ENCODE peak calls at places on chromosomes 1 and 21, in nine cellular contexts. C is NT2/D1, J is neural progenitor cell, K is prostate gland, L is breast epithelium, O is esophagus muscularis mucosa, N is DND-41, B is ovary, A is foreskin keratinocyte. T is an unnamed sample. For H3K4me1, the result is how much of the 10 kb centered on the place peaks cover.

GRCh38 chr21:26405071-26405470 is 168.0 kb downstream of the CYYR1 start:
- DNase-seq in A (no peak), J (no peak), N (no peak), C (no peak), L (no peak), K (no peak), O (no peak), B (no peak), T (no peak)

GRCh38 chr1:58104960-58105359 is 441.6 kb downstream of the OMA1 start:
- DNase-seq in J (no peak), C (no peak), A (no peak), O (no peak), L (no peak), K (no peak), N (no peak), B (no peak), T (no peak)

GRCh38 chr1:3660704-3661103 is 8.4 kb downstream of the TP73 start:
- DNase-seq in A (no peak), J (no peak), C (no peak), N (no peak), B (no peak), O (no peak), L (no peak), K (no peak), T (no peak)

GRCh38 chr1:98327151-98327918 is 334.2 kb upstream of the SNX7 start:
- DNase-seq in C (no peak), J (peak), B (no peak), K (no peak), N (peak), A (no peak), L (no peak), O (no peak), T (peak)

GRCh38 chr1:172826096-172826741 is 167.3 kb downstream of the FASLG start:
- DNase-seq in O (no peak), J (peak), N (peak), L (no peak), C (peak), A (peak), K (no peak), B (no peak), T (no peak)

GRCh38 chr1:237141471-237141870 is 99.5 kb downstream of the RYR2 start:
- DNase-seq in O (no peak), C (no peak), K (no peak), N (no peak), L (no peak), A (no peak), B (no peak), J (no peak), T (peak)

GRCh38 chr1:221740941-221741363 is 937 bp downstream of the DUSP10 start:
- DNase-seq in O (peak), A (no peak), L (peak), C (no peak), K (peak), B (peak), N (peak), J (peak), T (no peak)

GRCh38 chr1:67578397-67579020 is 106.5 kb upstream of the GADD45A start:
- DNase-seq in A (no peak), C (no peak), K (no peak), N (no peak), L (no peak), J (no peak), B (no peak), O (no peak), T (no peak)

GRCh38 chr1:214548988-214549387 is 2.4 kb downstream of the PTPN14 start:
- DNase-seq in B (peak), J (peak), K (peak), O (peak), C (no peak), L (peak), A (no peak), N (no peak), T (peak)

GRCh38 chr1:155016231-155016831 is 13.7 kb downstream of the ZBTB7B start:
- DNase-seq in L (no peak), C (no peak), J (no peak), A (no peak), K (no peak), O (no peak), N (peak), B (peak), T (peak)

GRCh38 chr1:31523769-31524168 is 52.5 kb upstream of the TINAGL1 start:
- DNase-seq in A (no peak), C (no peak), N (no peak), O (no peak), J (no peak), L (no peak), K (no peak), B (no peak), T (peak)

GRCh38 chr1:110687244-110687643 is 12.5 kb upstream of the KCNA3 start:
- DNase-seq in L (no peak), O (no peak), J (no peak), C (no peak), K (no peak), B (no peak), N (no peak), A (no peak), T (no peak)

GRCh38 chr1:34683616-34684015 is 71.2 kb upstream of the GJB5 start:
- DNase-seq in J (no peak), N (no peak), C (no peak), L (no peak), B (no peak), A (no peak), K (no peak), O (peak), T (no peak)

GRCh38 chr1:56890229-56890628 is 35.6 kb downstream of the C8A start:
- DNase-seq in B (no peak), K (no peak), A (no peak), C (no peak), O (no peak), J (no peak), N (no peak), L (no peak), T (no peak)

GRCh38 chr1:246795094-246795671 is 71.0 kb downstream of the SCCPDH start:
- DNase-seq in N (no peak), J (no peak), C (peak), A (peak), B (no peak), O (no peak), K (no peak), L (no peak), T (no peak)

GRCh38 chr1:43286115-43286514 is 734 bp upstream of the C1orf210 start:
- DNase-seq in O (no peak), B (no peak), A (no peak), J (no peak), N (no peak), K (no peak), C (no peak), L (no peak), T (no peak)

GRCh38 chr1:109184657-109185056 is 29.1 kb upstream of the SARS1 start:
- DNase-seq in C (no peak), L (peak), J (no peak), O (no peak), A (no peak), N (no peak), K (no peak), B (no peak), T (no peak)

GRCh38 chr1:225427249-225428065 is at the start of gene LBR:
- DNase-seq in N (peak), J (peak), C (peak), B (no peak), K (no peak), O (no peak), A (no peak), L (no peak), T (peak)

GRCh38 chr1:43492816-43493215 is 37.9 kb upstream of the PTPRF start:
- DNase-seq in K (peak), O (peak), C (no peak), N (no peak), B (no peak), A (no peak), L (no peak), J (no peak), T (no peak)

GRCh38 chr1:33161061-33161681 is 20.7 kb downstream of the TRIM62 start:
- DNase-seq in K (no peak), C (no peak), L (no peak), O (no peak), J (peak), N (no peak), B (peak), A (no peak), T (peak)

GRCh38 chr1:1428174-1428573 is 7.1 kb upstream of the ANKRD65 start:
- DNase-seq in K (no peak), C (no peak), A (no peak), B (peak), J (no peak), O (no peak), N (no peak), L (no peak), T (no peak)

GRCh38 chr1:27689423-27690173 is 17.6 kb upstream of the IFI6 start:
- DNase-seq in O (no peak), K (no peak), C (no peak), J (no peak), B (no peak), A (no peak), L (no peak), N (no peak), T (no peak)

GRCh38 chr1:32538887-32539583 is at the start of gene ZBTB8A:
- DNase-seq in O (no peak), N (peak), L (peak), A (peak), J (no peak), B (peak), K (peak), C (peak), T (no peak)

GRCh38 chr1:181134543-181135461 is 46.3 kb downstream of the IER5 start:
- DNase-seq in C (no peak), O (no peak), K (peak), B (no peak), N (peak), J (no peak), A (peak), L (peak), T (peak)

GRCh38 chr1:234656981-234657651 is 47.1 kb upstream of the IRF2BP2 start:
- DNase-seq in J (no peak), A (peak), C (no peak), B (no peak), K (peak), L (peak), O (peak), N (no peak), T (no peak)

GRCh38 chr21:34531399-34531798 is 19.4 kb upstream of the KCNE1 start:
- DNase-seq in C (no peak), A (no peak), K (no peak), O (no peak), J (no peak), B (no peak), L (no peak), N (no peak), T (no peak)
- H3K4me1 ChIP-seq in C (under half), A (under half), K (under half), O (under half), J (under half), B (under half), L (under half), N (under half), T (under half)

GRCh38 chr1:9421533-9421873 is 117.8 kb upstream of the SLC25A33 start:
- DNase-seq in K (no peak), C (no peak), A (no peak), L (no peak), J (no peak), O (no peak), N (no peak), B (no peak), T (no peak)

GRCh38 chr1:9420835-9421532 is 118.3 kb upstream of the SLC25A33 start:
- DNase-seq in N (peak), O (no peak), B (no peak), C (no peak), A (no peak), K (no peak), L (no peak), J (no peak), T (no peak)

GRCh38 chr1:9424278-9424677 is 115.0 kb upstream of the SLC25A33 start:
- DNase-seq in O (no peak), B (no peak), J (no peak), L (no peak), C (no peak), K (no peak), A (no peak), N (peak), T (no peak)

GRCh38 chr1:9422921-9423505 is 116.3 kb upstream of the SLC25A33 start:
- DNase-seq in A (no peak), O (no peak), N (no peak), J (no peak), L (no peak), K (no peak), B (no peak), C (no peak), T (no peak)

DNA sequence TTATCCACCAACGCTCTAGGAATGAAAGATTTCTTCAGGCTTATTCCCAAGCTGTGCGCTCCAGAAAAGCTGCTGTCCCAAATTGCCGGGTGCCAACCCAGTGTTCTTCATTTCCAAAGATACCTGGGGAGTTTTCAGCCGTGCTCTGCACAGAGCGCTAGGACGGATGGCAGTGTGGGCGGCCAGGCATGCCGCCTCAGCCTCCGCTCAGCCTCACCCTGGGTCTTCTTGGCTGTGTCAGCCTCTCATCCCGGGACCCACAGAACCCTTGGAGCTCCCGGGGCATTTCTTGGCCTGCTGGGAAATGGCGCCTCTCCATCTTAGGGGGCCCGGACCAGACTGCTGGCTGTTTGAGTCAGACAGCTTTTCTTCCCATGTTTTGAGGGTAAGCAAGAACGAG is 116.9 kb upstream of the SLC25A33 start:
- DNase-seq in L (no peak), K (no peak), A (no peak), J (no peak), O (no peak), B (no peak), N (no peak), C (no peak), T (no peak)
- H3K4me1 ChIP-seq in L (under half), K (under half), A (under half), J (under half), O (under half), B (under half), N (half or more), C (under half), T (under half)

DNA sequence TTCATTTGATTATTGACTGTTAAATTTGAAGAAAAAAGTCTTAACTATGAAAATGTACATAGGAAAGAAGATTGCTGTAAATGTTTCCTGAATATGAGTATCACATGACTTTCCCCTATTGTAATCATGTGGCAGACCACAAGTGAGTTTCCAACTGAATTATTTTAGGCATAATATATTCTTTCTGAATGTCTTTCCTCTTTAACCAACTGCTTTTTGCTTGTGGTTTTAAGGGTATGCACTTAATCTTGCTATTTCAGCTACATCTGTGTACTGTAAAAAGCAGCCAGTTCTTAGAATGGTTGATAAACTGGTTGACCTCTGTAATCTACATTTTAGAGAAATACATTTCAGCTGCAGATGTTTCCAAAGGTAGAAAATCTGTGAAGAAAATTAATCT is 400.7 kb downstream of the NEGR1 start:
- DNase-seq in L (no peak), N (no peak), K (no peak), C (no peak), A (no peak), J (no peak), B (no peak), O (no peak), T (no peak)
- H3K4me1 ChIP-seq in L (under half), N (under half), K (under half), C (under half), A (under half), J (under half), B (under half), O (under half), T (under half)

DNA sequence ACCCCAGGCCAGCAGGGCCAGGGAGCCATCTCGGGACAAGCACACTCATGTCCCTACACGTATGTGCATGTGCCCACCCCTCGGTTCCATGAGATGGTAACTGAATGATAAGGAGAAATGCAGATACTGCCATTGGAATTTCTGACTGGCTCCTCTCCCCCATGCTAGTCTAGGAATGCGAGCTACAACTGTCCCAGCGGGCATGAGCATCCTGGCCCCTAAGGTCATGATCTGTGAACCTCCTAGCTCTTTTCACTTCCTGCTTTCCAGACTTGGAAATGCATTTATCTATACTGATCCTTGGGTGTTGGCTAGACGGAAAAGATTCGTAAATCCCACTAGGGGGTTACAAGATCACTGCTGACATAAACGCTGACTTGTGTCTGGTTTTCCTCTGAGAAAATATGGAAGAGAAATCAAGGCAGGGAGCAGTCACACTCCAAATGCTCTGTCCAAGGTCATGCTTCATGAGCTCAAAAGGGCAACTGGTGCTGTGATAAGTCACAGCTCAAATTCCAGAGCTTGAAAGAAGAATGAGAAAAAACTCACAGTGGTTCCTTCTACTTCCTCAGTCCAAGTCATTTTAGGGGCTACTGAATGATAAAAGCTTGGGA is 49.8 kb downstream of the SLC45A1 start:
- DNase-seq in N (no peak), B (no peak), L (no peak), K (no peak), O (no peak), J (no peak), A (peak), C (no peak), T (no peak)
- H3K4me1 ChIP-seq in N (under half), B (under half), L (under half), K (under half), O (half or more), J (under half), A (under half), C (under half), T (half or more)

DNA sequence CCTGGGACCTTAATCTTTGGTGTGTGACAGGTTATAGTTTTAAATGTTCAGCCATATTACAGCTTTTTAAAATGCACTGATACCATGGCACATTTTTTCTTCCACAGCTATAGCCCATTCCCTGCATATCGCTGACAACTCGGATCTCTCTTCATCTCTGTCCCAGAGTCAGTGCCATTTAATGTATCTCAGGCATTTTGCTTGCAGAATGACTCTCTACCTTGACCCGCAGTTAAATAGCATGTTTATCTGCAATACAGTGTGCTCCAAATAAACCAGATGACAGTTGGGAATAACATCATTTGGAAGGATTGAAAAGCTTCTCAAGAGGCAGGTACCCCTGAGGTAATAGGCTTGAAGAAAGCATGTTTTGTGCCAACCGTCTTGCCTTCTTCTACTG is 99.8 kb upstream of the USH2A start:
- DNase-seq in N (no peak), A (no peak), J (no peak), L (no peak), O (no peak), K (no peak), B (no peak), C (no peak), T (no peak)
- H3K4me1 ChIP-seq in N (under half), A (under half), J (under half), L (under half), O (under half), K (under half), B (under half), C (under half), T (under half)

T was measured in right cardiac atrium.